ENCODE peak calls at places on chromosomes 2 and 18, in six cellular contexts. S is EL, L is GM03348, F is SHP77 treated with DMSO at 0.1 percent for 48 hours, D is Caco-2, V is endothelial cell. P is an unnamed sample.

GRCh38 chr2:133252770-133253355 is 315.4 kb downstream of the NCKAP5 start:
- DNase-seq in F (no peak), S (no peak), L (no peak), V (no peak), D (no peak), P (no peak)

GRCh38 chr2:188746727-188747126 is 227.4 kb upstream of the COL3A1 start:
- DNase-seq in L (peak; percentile 2), F (no peak), S (peak; percentile 30), D (no peak), V (no peak), P (no peak)

GRCh38 chr2:176251928-176252327 is 17.3 kb upstream of the MTX2 start:
- DNase-seq in D (no peak), V (no peak), L (no peak), S (no peak), F (no peak), P (no peak)

GRCh38 chr2:199366406-199366805 is 91.3 kb downstream of the SATB2 start:
- DNase-seq in F (peak; percentile 54), D (peak; percentile 57), S (no peak), L (no peak), V (no peak), P (no peak)

GRCh38 chr2:102753563-102754159 is 8.2 kb upstream of the TMEM182 start:
- DNase-seq in L (peak; percentile 41), F (peak; percentile 15), D (no peak), S (peak; percentile 45), V (peak; percentile 14), P (peak; percentile 21)

GRCh38 chr2:20755132-20755800 is 67.6 kb downstream of the LDAH start:
- DNase-seq in D (no peak), V (no peak), L (no peak), F (no peak), S (no peak), P (no peak)

GRCh38 chr2:12479042-12479601 is 237.6 kb upstream of the TRIB2 start:
- DNase-seq in S (peak; percentile 6), V (no peak), F (no peak), D (no peak), L (no peak), P (no peak)

GRCh38 chr2:12704378-12704777 is 12.4 kb upstream of the TRIB2 start:
- DNase-seq in S (no peak), F (no peak), D (no peak), V (no peak), L (no peak), P (no peak)

GRCh38 chr18:13401404-13401803 is 182.8 kb downstream of the LDLRAD4 start:
- DNase-seq in L (no peak), S (no peak), F (no peak), V (no peak), D (no peak), P (no peak)

GRCh38 chr2:38095079-38095478 is 19.1 kb upstream of the CYP1B1 start:
- DNase-seq in L (no peak), D (no peak), F (no peak), S (no peak), V (no peak), P (no peak)

GRCh38 chr2:54676656-54677055 is 46.8 kb upstream of the EML6 start:
- DNase-seq in S (peak; percentile 18), D (no peak), L (peak; percentile 52), F (no peak), V (no peak), P (no peak)

GRCh38 chr2:104582471-104582870 is 271.4 kb upstream of the POU3F3 start:
- DNase-seq in F (no peak), V (no peak), S (no peak), D (no peak), L (no peak), P (no peak)

GRCh38 chr2:194999771-195000170 is 657.3 kb upstream of the SLC39A10 start:
- DNase-seq in L (no peak), D (no peak), S (no peak), F (no peak), V (no peak), P (no peak)

GRCh38 chr2:219218279-219219112 is at the start of gene ABCB6:
- DNase-seq in D (peak; percentile 97), F (peak; percentile 77), V (peak; percentile 89), L (peak; percentile 97), S (peak; percentile 96), P (peak; percentile 92)

P was measured in neural crest cell.